ENCODE peak calls at places on chromosomes 6 and 20, in ten cellular contexts. M is NCI-H1930; A is astrocyte of the spinal cord; U is endothelial cell; E is skeletal muscle cell; Y is NCI-H1436; O is activated CD4-positive, alpha-beta T cell treated with anti-CD3 and anti-CD28 coated beads, Interleukin-2, amount 50 U/mL, for 1 hour; B is COR-L47; P is KBM-7; H is CD8-positive, alpha-beta memory T cell. W is an unnamed sample.

GRCh38 chr6:24760210-24760609 is 14.5 kb upstream of the GMNN start:
- DNase-seq in M (no peak), A (no peak), U (no peak), E (no peak), Y (no peak), O (no peak), B (no peak), P (no peak), H (no peak), W (no peak)

GRCh38 chr20:24911461-24911860 is 37.6 kb upstream of the CST7 start:
- DNase-seq in M (no peak), A (no peak), U (no peak), E (no peak), Y (no peak), O (no peak), B (peak), P (no peak), H (no peak), W (no peak)

GRCh38 chr6:148964467-148964866 is 217.6 kb downstream of the UST start:
- DNase-seq in M (no peak), A (no peak), U (no peak), E (no peak), Y (no peak), O (no peak), B (no peak), P (no peak), H (no peak), W (no peak)

GRCh38 chr20:32534661-32535240 is 50.4 kb downstream of the NOL4L start:
- DNase-seq in M (no peak), A (no peak), U (no peak), E (no peak), Y (peak), O (peak), B (no peak), P (peak), H (peak), W (no peak)

GRCh38 chr6:21355638-21356037 is 237.9 kb upstream of the SOX4 start:
- DNase-seq in M (no peak), A (no peak), U (no peak), E (no peak), Y (no peak), O (no peak), B (no peak), P (no peak), H (no peak), W (no peak)

GRCh38 chr20:37385176-37385575 is 39.2 kb downstream of the SRC start:
- DNase-seq in M (no peak), A (no peak), U (no peak), E (no peak), Y (no peak), O (no peak), B (no peak), P (no peak), H (no peak), W (no peak)

GRCh38 chr6:27267865-27268444 is 20.5 kb downstream of the PRSS16 start:
- DNase-seq in M (no peak), A (no peak), U (peak), E (no peak), Y (no peak), O (no peak), B (no peak), P (no peak), H (no peak), W (no peak)

GRCh38 chr20:50399917-50400704 is 110.1 kb upstream of the PTPN1 start:
- DNase-seq in M (no peak), A (no peak), U (no peak), E (no peak), Y (no peak), O (no peak), B (no peak), P (no peak), H (peak), W (no peak)

GRCh38 chr6:168703970-168704369 is 263.0 kb downstream of the SMOC2 start:
- DNase-seq in M (no peak), A (no peak), U (no peak), E (no peak), Y (no peak), O (no peak), B (no peak), P (no peak), H (no peak), W (no peak)

GRCh38 chr6:5234869-5235268 is 25.9 kb downstream of the LYRM4 start:
- DNase-seq in M (no peak), A (no peak), U (no peak), E (no peak), Y (no peak), O (no peak), B (no peak), P (peak), H (no peak), W (no peak)

GRCh38 chr6:87065117-87065516 is 29.8 kb downstream of the CGA start:
- DNase-seq in M (no peak), A (no peak), U (no peak), E (no peak), Y (no peak), O (no peak), B (no peak), P (no peak), H (no peak), W (no peak)

GRCh38 chr20:47956261-47956995 is 171.1 kb upstream of the SULF2 start:
- DNase-seq in M (no peak), A (peak), U (no peak), E (peak), Y (no peak), O (no peak), B (no peak), P (no peak), H (no peak), W (no peak)

GRCh38 chr6:26272171-26272631 is 92.8 kb upstream of the BTN3A2 start:
- DNase-seq in M (no peak), A (peak), U (peak), E (no peak), Y (no peak), O (peak), B (peak), P (no peak), H (peak), W (no peak)

GRCh38 chr20:51529758-51530157 is 12.8 kb downstream of the NFATC2 start:
- DNase-seq in M (no peak), A (no peak), U (no peak), E (no peak), Y (no peak), O (peak), B (no peak), P (no peak), H (peak), W (no peak)

GRCh38 chr6:57313711-57314471 is 3.5 kb upstream of the PRIM2 start:
- DNase-seq in M (no peak), A (peak), U (no peak), E (peak), Y (no peak), O (no peak), B (no peak), P (no peak), H (no peak), W (peak)

GRCh38 chr6:113860165-113860955 is 3.2 kb downstream of the MARCKS start:
- DNase-seq in M (no peak), A (no peak), U (peak), E (no peak), Y (peak), O (no peak), B (peak), P (no peak), H (no peak), W (peak)